ENCODE peak calls at places on chromosomes 13 and 19, in eight cellular contexts. M is K562, L is HepG2, Z is HCT116, Y is endothelial cell of umbilical vein, G is GM12878, V is H1, T is SK-N-SH. E is an unnamed sample.

GRCh38 chr13:76383671-76384461 is 502.3 kb downstream of the KCTD12 start:
- DNase-seq in M (no peak), L (no peak), Z (no peak), Y (peak; percentile 69), G (no peak), V (no peak), T (peak; percentile 36), E (no peak)

GRCh38 chr19:55552206-55552605 is 6.9 kb upstream of the SBK3 start:
- DNase-seq in M (no peak), L (no peak), Z (no peak), Y (no peak), G (no peak), V (no peak), T (no peak), E (no peak)

GRCh38 chr13:27638521-27638920 is 16.8 kb downstream of the POLR1D start:
- DNase-seq in M (no peak), L (no peak), Z (no peak), Y (peak; percentile 42), G (no peak), V (no peak), T (no peak), E (no peak)

GRCh38 chr19:16595097-16595496 is 22.9 kb upstream of the SLC35E1 start:
- DNase-seq in M (no peak), L (no peak), Z (no peak), Y (no peak), G (no peak), V (no peak), T (no peak), E (no peak)

GRCh38 chr13:99704390-99704789 is 203.1 kb downstream of the TM9SF2 start:
- DNase-seq in M (no peak), L (no peak), Z (no peak), Y (no peak), G (no peak), V (no peak), T (no peak), E (no peak)

GRCh38 chr19:14795078-14795721 is 16.8 kb upstream of the ADGRE2 start:
- DNase-seq in M (peak; percentile 59), L (no peak), Z (no peak), Y (no peak), G (no peak), V (no peak), T (no peak), E (no peak)

GRCh38 chr19:33419763-33420080 is 46.2 kb downstream of the CEBPG start:
- DNase-seq in M (no peak), L (no peak), Z (no peak), Y (no peak), G (no peak), V (no peak), T (peak; percentile 88), E (peak; percentile 81)

GRCh38 chr19:44530777-44531176 is 1.3 kb upstream of the CEACAM20 start:
- DNase-seq in M (no peak), L (no peak), Z (no peak), Y (peak; percentile 16), G (no peak), V (no peak), T (no peak), E (no peak)

GRCh38 chr13:32175307-32175706 is 139.9 kb downstream of the ZAR1L start:
- DNase-seq in M (peak; percentile 89), L (no peak), Z (no peak), Y (no peak), G (no peak), V (no peak), T (no peak), E (no peak)

GRCh38 chr19:43532571-43532961 is 422 bp upstream of the ZNF575 start:
- DNase-seq in M (no peak), L (no peak), Z (peak; percentile 65), Y (no peak), G (no peak), V (no peak), T (peak; percentile 59), E (no peak)

GRCh38 chr19:7784856-7785255 is 21.8 kb downstream of the CLEC4M start:
- DNase-seq in M (no peak), L (no peak), Z (no peak), Y (no peak), G (no peak), V (no peak), T (no peak), E (no peak)
- H3K27me3 ChIP-seq in M (peaks cover 16% of the 10 kb centered on the region), L (peaks cover 32% of the 10 kb centered on the region), Z (peaks cover 6% of the 10 kb centered on the region), Y (no peaks in the 10 kb centered on the region), G (peaks cover 3% of the 10 kb centered on the region), V (peaks cover 13% of the 10 kb centered on the region), T (peaks cover 95% of the 10 kb centered on the region), E (peaks cover 50% of the 10 kb centered on the region)

GRCh38 chr19:49512970-49513745 is 697 bp downstream of the FCGRT start:
- DNase-seq in M (no peak), L (peak; percentile 89), Z (no peak), Y (peak; percentile 44), G (no peak), V (no peak), T (peak; percentile 88), E (peak; percentile 88)
- TF ChIP-seq POLR2AphosphoS5 in M (no peak), L (peak; percentile 91), Z (no peak), Y (peak; percentile 5), G (no peak), V (peak; percentile 60), T (no peak), E (peak; percentile 69)

GRCh38 chr13:73956101-73956500 is 178.1 kb downstream of the KLF12 start:
- DNase-seq in M (no peak), L (no peak), Z (no peak), Y (no peak), G (no peak), V (no peak), T (no peak), E (no peak)
- H3K4me2 ChIP-seq in M (no peak overlapping the region), L (no peak overlapping the region), Z (no peak overlapping the region), Y (no peak overlapping the region), G (no peak overlapping the region), V (no peak overlapping the region), T (no peak overlapping the region), E (no peak overlapping the region)

DNA sequence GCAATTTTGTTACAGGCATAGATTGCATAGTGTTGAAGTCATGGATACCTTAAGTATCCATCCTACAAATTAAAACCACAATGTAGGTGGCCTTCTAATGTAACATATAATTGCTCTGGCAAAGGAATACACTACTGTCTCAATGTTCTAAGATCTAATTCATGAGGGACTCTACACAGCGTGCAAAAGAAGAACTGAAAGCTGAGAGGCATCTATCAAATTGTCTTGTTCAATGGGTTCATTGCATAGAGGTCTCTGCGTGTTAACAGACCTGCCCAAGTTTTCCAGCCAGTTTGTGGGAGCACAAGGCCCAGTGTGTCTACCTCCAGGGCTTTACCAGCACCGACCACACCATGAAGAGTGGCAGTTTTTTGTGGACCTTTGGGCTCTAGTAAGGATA is 451.4 kb downstream of the ITGBL1 start:
- DNase-seq in M (no peak), L (no peak), Z (no peak), Y (no peak), G (no peak), V (no peak), T (no peak), E (no peak)
- H3K27me3 ChIP-seq in M (no peaks in the 10 kb centered on the region), L (no peaks in the 10 kb centered on the region), Z (no peaks in the 10 kb centered on the region), Y (no peaks in the 10 kb centered on the region), G (no peaks in the 10 kb centered on the region), V (no peaks in the 10 kb centered on the region), T (no peaks in the 10 kb centered on the region), E (no peaks in the 10 kb centered on the region)